ENCODE peak calls at places on chromosomes 11 and 22, in four cellular contexts. One of them, this sample, is unnamed.
A peak's percentile ranks its signal among the peaks of the same experiment; 100 is the strongest.

GRCh38 chr11:71402878-71403277 is 45.3 kb downstream of the DHCR7 start:
- DNase-seq in K562: no peak
- DNase-seq in GM12878: no peak
- DNase-seq in H1: no peak
- DNase-seq in this sample: no peak

GRCh38 chr11:126544311-126545056 is 189.0 kb downstream of the ST3GAL4 start:
- DNase-seq in K562: no peak
- DNase-seq in GM12878: no peak
- DNase-seq in H1: no peak
- DNase-seq in this sample: no peak

GRCh38 chr11:75155570-75156422 is 4.9 kb downstream of the SLCO2B1 start:
- DNase-seq in K562: peak; percentile 28
- DNase-seq in GM12878: no peak
- DNase-seq in H1: no peak
- DNase-seq in this sample: no peak

GRCh38 chr11:30984442-30984816 is 385.1 kb downstream of the DCDC1 start:
- DNase-seq in K562: no peak
- DNase-seq in GM12878: no peak
- DNase-seq in H1: no peak
- DNase-seq in this sample: no peak

GRCh38 chr11:87366766-87367405 is 329.2 kb downstream of the TMEM135 start:
- DNase-seq in K562: no peak
- DNase-seq in GM12878: no peak
- DNase-seq in H1: no peak
- DNase-seq in this sample: no peak

GRCh38 chr22:35564975-35565867 is 24.6 kb downstream of the RASD2 start:
- DNase-seq in K562: no peak
- DNase-seq in GM12878: no peak
- DNase-seq in H1: no peak
- DNase-seq in this sample: no peak

GRCh38 chr11:76156971-76157427 is 49.3 kb downstream of the WNT11 start:
- DNase-seq in K562: no peak
- DNase-seq in GM12878: no peak
- DNase-seq in H1: no peak
- DNase-seq in this sample: peak; percentile 52

GRCh38 chr22:19870153-19871022 is 15.7 kb upstream of the GNB1L start:
- DNase-seq in K562: no peak
- DNase-seq in GM12878: no peak
- DNase-seq in H1: no peak
- DNase-seq in this sample: peak; percentile 69

GRCh38 chr22:45907378-45907777 is 69.6 kb downstream of the WNT7B start:
- DNase-seq in K562: no peak
- DNase-seq in GM12878: no peak
- DNase-seq in H1: no peak
- DNase-seq in this sample: no peak

GRCh38 chr22:25359601-25360261 is 140.3 kb downstream of the CRYBB2 start:
- DNase-seq in K562: no peak
- DNase-seq in GM12878: no peak
- DNase-seq in H1: no peak
- DNase-seq in this sample: peak; percentile 56

GRCh38 chr11:44614281-44614680 is 48.8 kb downstream of the CD82 start:
- DNase-seq in K562: no peak
- DNase-seq in GM12878: no peak
- DNase-seq in H1: no peak
- DNase-seq in this sample: no peak

GRCh38 chr11:17544181-17544622 is at the start of gene USH1C:
- DNase-seq in K562: peak; percentile 97
- DNase-seq in GM12878: no peak
- DNase-seq in H1: no peak
- DNase-seq in this sample: no peak

DNA sequence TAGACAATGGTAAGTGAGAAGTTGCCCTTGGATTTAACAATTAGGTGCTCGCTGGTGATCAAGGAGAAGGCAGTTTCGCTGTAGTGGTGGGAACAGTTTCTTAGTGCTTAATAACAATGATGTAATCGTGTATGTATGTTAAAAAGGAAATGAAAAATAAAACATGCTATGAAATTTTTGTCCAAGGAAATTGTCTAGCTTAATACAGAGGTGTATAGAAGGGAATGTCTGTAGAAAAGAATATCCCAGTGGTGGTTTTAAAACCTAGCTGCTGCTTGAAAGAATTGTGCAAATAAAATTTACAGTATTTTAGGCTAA is 53.1 kb downstream of the SWAP70 start:
- DNase-seq in K562: no peak
- DNase-seq in GM12878: no peak
- DNase-seq in H1: no peak
- DNase-seq in this sample: no peak
- TF ChIP-seq EP300 in K562: no peak
- TF ChIP-seq EP300 in GM12878: no peak
- TF ChIP-seq EP300 in H1: no peak
- TF ChIP-seq EP300 in this sample: no peak

DNA sequence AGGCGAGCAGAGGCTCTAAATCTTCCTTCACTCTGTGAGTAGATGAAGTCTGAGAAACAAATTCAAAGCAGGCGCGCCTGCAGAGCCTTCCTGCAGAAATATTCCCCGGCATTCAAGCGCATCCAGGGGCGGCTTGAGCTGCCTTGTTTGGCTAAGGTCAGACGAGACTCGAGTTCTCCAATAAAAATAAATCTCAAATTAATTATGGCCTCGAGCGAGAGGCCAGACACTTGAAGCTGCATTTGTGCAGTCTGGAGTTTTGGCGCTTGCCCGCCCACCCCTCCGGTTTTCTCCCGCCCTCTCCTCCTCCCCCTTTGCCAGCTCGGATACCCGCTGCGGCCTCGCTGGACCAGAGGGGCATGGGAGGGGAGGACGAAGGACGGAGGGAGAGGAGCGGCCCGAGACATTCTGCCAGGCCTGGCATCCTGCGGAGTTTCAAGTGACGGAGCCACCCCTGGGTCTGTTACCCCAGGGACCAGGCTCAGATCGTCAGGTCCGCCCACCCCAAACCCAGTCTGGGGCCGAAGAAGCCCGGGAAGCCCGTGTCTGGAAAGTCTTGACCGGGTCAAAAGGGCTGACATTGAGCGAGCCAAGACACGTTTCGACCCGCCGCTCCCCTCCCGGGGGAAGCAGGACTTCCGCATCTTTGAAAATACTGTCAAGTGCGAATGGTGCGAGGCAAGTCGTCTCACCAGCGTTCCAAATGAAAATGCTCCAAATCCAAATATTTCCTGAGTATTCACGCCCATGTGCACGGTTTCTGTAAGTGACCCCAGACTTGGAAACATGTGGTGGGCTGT is 3.7 kb upstream of the FLI1 start:
- DNase-seq in K562: no peak
- DNase-seq in GM12878: no peak
- DNase-seq in H1: no peak
- DNase-seq in this sample: no peak
- TF ChIP-seq POLR2AphosphoS5 in K562: no peak
- TF ChIP-seq POLR2AphosphoS5 in GM12878: no peak
- TF ChIP-seq POLR2AphosphoS5 in H1: no peak
- TF ChIP-seq POLR2AphosphoS5 in this sample: no peak

DNA sequence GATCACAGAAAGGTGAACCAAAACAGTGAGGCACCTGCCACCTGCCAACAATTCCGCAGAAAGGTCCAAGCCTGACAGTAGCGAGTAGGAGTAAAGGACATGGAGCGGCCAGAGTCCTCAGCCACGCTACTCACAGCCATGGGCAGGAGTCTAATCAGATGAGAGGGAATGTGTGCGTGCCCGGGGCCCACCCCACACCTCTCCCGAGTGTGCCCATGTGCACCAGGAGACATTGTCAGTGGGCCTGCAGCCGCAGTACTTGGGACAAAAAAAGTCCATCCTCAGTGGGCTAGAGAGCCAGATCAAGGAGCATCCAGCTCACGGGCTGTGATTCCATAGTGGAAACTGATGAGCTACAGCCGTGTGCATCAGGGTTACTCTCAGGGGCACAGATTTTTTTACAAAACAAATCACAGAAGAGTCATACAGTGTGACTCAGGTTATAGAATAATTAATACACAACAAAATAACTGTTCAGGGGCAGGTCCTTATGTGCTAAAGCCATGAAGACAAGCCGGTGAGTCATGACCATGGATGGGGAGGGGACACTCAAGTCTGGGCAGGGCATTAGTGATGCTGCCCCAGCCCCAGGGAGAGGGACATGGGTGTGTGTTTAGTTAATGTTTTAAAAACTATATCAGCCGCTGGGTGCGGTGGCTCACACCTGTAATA is 12.0 kb downstream of the SART1 start:
- DNase-seq in K562: no peak
- DNase-seq in GM12878: no peak
- DNase-seq in H1: no peak
- DNase-seq in this sample: no peak
- TF ChIP-seq POLR2A in K562: no peak
- TF ChIP-seq POLR2A in GM12878: no peak
- TF ChIP-seq POLR2A in H1: no peak
- TF ChIP-seq POLR2A in this sample: no peak

GRCh38 chr11:66112640-66113098 is 42.6 kb downstream of the PACS1 start:
- DNase-seq in K562: no peak
- DNase-seq in GM12878: no peak
- DNase-seq in H1: no peak
- DNase-seq in this sample: no peak
- TF ChIP-seq EP300 in K562: no peak
- TF ChIP-seq EP300 in GM12878: peak; percentile 90
- TF ChIP-seq EP300 in H1: no peak
- TF ChIP-seq EP300 in this sample: no peak

GRCh38 chr22:31346733-31347250 is 646 bp upstream of the PATZ1 start:
- DNase-seq in K562: peak; percentile 53
- DNase-seq in GM12878: no peak
- DNase-seq in H1: no peak
- DNase-seq in this sample: no peak

GRCh38 chr22:31345331-31346254 is 553 bp downstream of the PATZ1 start:
- DNase-seq in K562: peak; percentile 92
- DNase-seq in GM12878: peak; percentile 39
- DNase-seq in H1: peak; percentile 53
- DNase-seq in this sample: peak; percentile 85

GRCh38 chr22:31344369-31345330 is 1.5 kb downstream of the PATZ1 start:
- DNase-seq in K562: no peak
- DNase-seq in GM12878: no peak
- DNase-seq in H1: no peak
- DNase-seq in this sample: no peak

GRCh38 chr22:31347251-31348008 is 1.3 kb upstream of the PATZ1 start:
- DNase-seq in K562: no peak
- DNase-seq in GM12878: no peak
- DNase-seq in H1: no peak
- DNase-seq in this sample: peak; percentile 83

GRCh38 chr22:31346255-31346732 is at the start of gene PATZ1:
- DNase-seq in K562: peak; percentile 68
- DNase-seq in GM12878: no peak
- DNase-seq in H1: peak; percentile 61
- DNase-seq in this sample: peak; percentile 85
- TF ChIP-seq POLR2AphosphoS5 in K562: no peak
- TF ChIP-seq POLR2AphosphoS5 in GM12878: no peak
- TF ChIP-seq POLR2AphosphoS5 in H1: peak; percentile 48
- TF ChIP-seq POLR2AphosphoS5 in this sample: no peak

DNA sequence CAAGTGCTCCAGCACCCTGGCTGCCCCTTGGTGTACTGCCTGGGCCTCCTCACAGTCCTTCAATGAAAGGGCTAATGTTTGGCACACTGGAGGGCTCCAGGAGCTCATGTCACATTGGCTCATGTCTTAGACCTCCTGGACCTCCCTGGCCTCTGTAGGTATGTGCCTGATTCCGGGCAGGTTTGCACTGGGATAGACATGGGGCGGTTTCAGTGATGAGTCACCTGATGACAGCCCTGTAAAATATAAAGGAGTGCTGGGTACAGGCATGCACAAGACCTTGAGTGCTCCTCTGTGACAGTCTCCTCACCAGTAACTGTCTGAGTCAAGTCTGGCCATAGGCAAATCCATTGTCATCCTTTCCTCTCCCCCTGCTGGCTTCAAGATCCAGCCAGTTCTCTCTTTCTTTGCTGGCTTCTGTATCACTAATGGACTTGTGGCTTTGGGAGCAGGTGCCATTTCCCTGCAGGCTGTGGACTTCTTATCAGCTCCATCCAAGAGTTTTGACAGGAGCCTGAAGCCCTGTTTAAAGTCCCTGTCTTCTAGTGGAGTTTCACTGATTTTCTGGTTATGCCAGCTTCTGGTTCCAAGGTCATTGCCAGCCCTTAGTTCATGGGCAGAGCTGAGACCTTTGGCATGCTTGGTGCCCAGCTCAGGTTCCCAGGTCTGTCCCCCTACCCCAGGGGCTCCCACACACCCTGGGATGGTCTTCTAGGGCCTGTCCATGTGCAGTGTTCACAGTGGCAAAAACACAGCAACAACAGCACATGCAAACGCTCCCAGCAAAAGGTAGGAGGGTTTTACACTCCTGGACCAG is 22.7 kb upstream of the P2RY2 start:
- DNase-seq in K562: no peak
- DNase-seq in GM12878: no peak
- DNase-seq in H1: no peak
- DNase-seq in this sample: peak; percentile 62
- TF ChIP-seq POLR2A in K562: no peak
- TF ChIP-seq POLR2A in GM12878: no peak
- TF ChIP-seq POLR2A in H1: no peak
- TF ChIP-seq POLR2A in this sample: no peak

DNA sequence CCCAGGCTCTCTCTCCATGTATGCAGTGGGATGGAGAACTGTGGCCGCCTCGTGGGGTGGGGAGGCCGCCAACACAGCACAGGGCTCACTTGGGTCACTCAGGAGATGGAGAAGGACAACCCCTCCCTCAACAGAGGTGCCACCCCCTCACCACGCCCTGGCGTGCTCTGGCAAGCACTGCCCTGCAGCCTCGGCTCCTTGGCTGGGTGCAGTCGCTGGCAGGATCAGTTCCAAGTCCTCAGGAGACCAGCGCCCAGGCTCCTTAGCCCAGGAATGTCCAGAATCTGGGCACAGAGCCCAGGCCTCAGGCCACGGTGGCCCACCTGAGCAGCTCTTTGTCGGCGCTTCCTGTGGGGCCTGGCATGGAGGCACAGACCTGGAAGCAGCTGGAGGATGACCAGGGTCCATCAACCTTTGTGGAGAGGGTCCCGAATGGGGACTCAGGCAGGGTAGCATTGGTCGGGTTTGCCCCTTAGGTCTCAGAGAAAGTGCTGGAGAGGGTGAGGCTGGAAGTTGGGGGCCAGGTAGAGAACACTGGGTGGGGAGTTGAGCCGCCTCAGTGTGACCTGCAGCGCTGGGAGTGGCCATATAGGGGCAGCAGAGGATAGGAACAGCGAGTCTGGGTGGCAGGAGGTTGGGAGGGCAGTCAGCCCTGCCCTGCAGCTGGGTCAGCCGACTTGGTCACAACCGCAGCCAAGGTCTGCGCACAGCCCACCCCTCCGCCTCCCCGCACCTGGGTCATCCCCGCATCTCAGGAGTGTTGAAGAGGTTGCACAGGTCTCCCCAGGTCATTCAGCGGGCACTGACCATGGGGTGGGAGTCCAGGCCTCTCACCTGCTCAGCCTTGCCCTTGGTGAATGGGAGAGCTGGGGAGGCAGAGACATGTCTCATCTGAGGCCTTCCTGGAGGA is 8.2 kb downstream of the SUSD2 start:
- DNase-seq in K562: peak; percentile 68
- DNase-seq in GM12878: no peak
- DNase-seq in H1: peak; percentile 46
- DNase-seq in this sample: peak; percentile 84
- TF ChIP-seq EP300 in K562: no peak
- TF ChIP-seq EP300 in GM12878: no peak
- TF ChIP-seq EP300 in H1: no peak
- TF ChIP-seq EP300 in this sample: no peak

GRCh38 chr11:72823105-72823804 is 9.0 kb downstream of the ATG16L2 start:
- DNase-seq in K562: no peak
- DNase-seq in GM12878: no peak
- DNase-seq in H1: no peak
- DNase-seq in this sample: no peak
- TF ChIP-seq POLR2AphosphoS5 in K562: no peak
- TF ChIP-seq POLR2AphosphoS5 in GM12878: no peak
- TF ChIP-seq POLR2AphosphoS5 in H1: no peak
- TF ChIP-seq POLR2AphosphoS5 in this sample: no peak

This sample was measured in suprapubic skin.